ENCODE peak calls at places on chromosomes 13 and 19, in eight cellular contexts. I is CD8-positive, alpha-beta T cell; G is tibial nerve; O is A549; U is psoas muscle; C is upper lobe of left lung; F is HCT116; S is cardiac muscle cell. L is an unnamed sample. For H3K4me1, the result is how much of the 10 kb centered on the place peaks cover.

GRCh38 chr13:34926513-34926912 is 15.6 kb upstream of the NBEA start:
- DNase-seq in I (no peak), G (no peak), O (peak), U (no peak), C (no peak), F (no peak), S (peak), L (no peak)

GRCh38 chr19:35915508-35915907 is 7.4 kb upstream of the TYROBP start:
- DNase-seq in I (no peak), G (no peak), O (no peak), U (no peak), C (no peak), F (no peak), S (no peak), L (no peak)

GRCh38 chr19:15315101-15315500 is 17.2 kb downstream of the BRD4 start:
- DNase-seq in I (no peak), G (no peak), O (no peak), U (no peak), C (no peak), F (no peak), S (no peak), L (peak)

GRCh38 chr13:101612736-101613135 is 160.3 kb downstream of the ITGBL1 start:
- DNase-seq in I (no peak), G (no peak), O (no peak), U (no peak), C (no peak), F (no peak), S (no peak), L (no peak)

GRCh38 chr19:46834121-46834520 is 16.5 kb downstream of the AP2S1 start:
- DNase-seq in I (no peak), G (no peak), O (no peak), U (no peak), C (no peak), F (no peak), S (no peak), L (no peak)

GRCh38 chr19:19352823-19353222 is 32.2 kb downstream of the MAU2 start:
- DNase-seq in I (no peak), G (no peak), O (no peak), U (no peak), C (no peak), F (no peak), S (no peak), L (no peak)

GRCh38 chr13:41500501-41500900 is 43.2 kb downstream of the RGCC start:
- DNase-seq in I (no peak), G (no peak), O (no peak), U (no peak), C (peak), F (no peak), S (no peak), L (no peak)

GRCh38 chr19:47509170-47509847 is 5.6 kb downstream of the NAPA start:
- DNase-seq in I (no peak), G (no peak), O (no peak), U (no peak), C (no peak), F (no peak), S (no peak), L (no peak)

GRCh38 chr13:110351636-110352420 is 44.7 kb downstream of the COL4A2 start:
- DNase-seq in I (no peak), G (no peak), O (no peak), U (no peak), C (no peak), F (no peak), S (no peak), L (no peak)

GRCh38 chr13:46378411-46378810 is 8.6 kb downstream of the RUBCNL start:
- DNase-seq in I (no peak), G (no peak), O (no peak), U (no peak), C (no peak), F (no peak), S (no peak), L (no peak)

GRCh38 chr13:78589206-78589605 is 14.1 kb downstream of the POU4F1 start:
- DNase-seq in I (no peak), G (no peak), O (no peak), U (no peak), C (no peak), F (no peak), S (peak), L (no peak)

GRCh38 chr13:21043898-21044297 is 17.5 kb downstream of the LATS2 start:
- DNase-seq in I (no peak), G (no peak), O (no peak), U (no peak), C (no peak), F (no peak), S (peak), L (no peak)

GRCh38 chr13:40464349-40464748 is 202.1 kb downstream of the FOXO1 start:
- DNase-seq in I (no peak), G (no peak), O (no peak), U (no peak), C (no peak), F (no peak), S (no peak), L (no peak)

GRCh38 chr13:48403151-48403631 is 9.7 kb downstream of the LPAR6 start:
- DNase-seq in I (no peak), G (no peak), O (no peak), U (no peak), C (no peak), F (no peak), S (no peak), L (no peak)

GRCh38 chr13:40031031-40031430 is 375.6 kb downstream of the COG6 start:
- DNase-seq in I (no peak), G (no peak), O (no peak), U (no peak), C (no peak), F (no peak), S (no peak), L (no peak)

GRCh38 chr13:95128045-95128643 is 173.1 kb downstream of the ABCC4 start:
- DNase-seq in I (no peak), G (no peak), O (peak), U (no peak), C (no peak), F (no peak), S (no peak), L (no peak)

GRCh38 chr13:73244486-73244885 is 185.7 kb downstream of the KLF5 start:
- DNase-seq in I (no peak), G (no peak), O (no peak), U (no peak), C (no peak), F (no peak), S (no peak), L (no peak)

GRCh38 chr13:104949840-104950805 is 1585.3 kb downstream of the EFNB2 start:
- DNase-seq in I (no peak), G (peak), O (no peak), U (no peak), C (no peak), F (no peak), S (no peak), L (no peak)

GRCh38 chr13:22198001-22198400 is 527.1 kb downstream of the FGF9 start:
- DNase-seq in I (no peak), G (peak), O (no peak), U (no peak), C (no peak), F (no peak), S (no peak), L (no peak)

GRCh38 chr13:40401911-40402776 is 264.3 kb downstream of the FOXO1 start:
- DNase-seq in I (no peak), G (peak), O (peak), U (peak), C (no peak), F (peak), S (no peak), L (peak)

GRCh38 chr13:110662105-110662504 is 43.8 kb downstream of the CARS2 start:
- DNase-seq in I (no peak), G (no peak), O (no peak), U (no peak), C (peak), F (no peak), S (no peak), L (no peak)

GRCh38 chr19:18107235-18108083 is 9.9 kb downstream of the MAST3 start:
- DNase-seq in I (no peak), G (no peak), O (no peak), U (no peak), C (no peak), F (no peak), S (no peak), L (no peak)

GRCh38 chr19:49333426-49334288 is 1.5 kb upstream of the CD37 start:
- DNase-seq in I (peak), G (no peak), O (no peak), U (no peak), C (peak), F (no peak), S (no peak), L (peak)

GRCh38 chr13:37715606-37716015 is 117.0 kb upstream of the POSTN start:
- DNase-seq in I (no peak), G (no peak), O (peak), U (no peak), C (no peak), F (no peak), S (no peak), L (no peak)

GRCh38 chr19:55670280-55671053 is 4.6 kb upstream of the EPN1 start:
- DNase-seq in I (no peak), G (no peak), O (peak), U (no peak), C (peak), F (no peak), S (no peak), L (no peak)

GRCh38 chr13:33723772-33724435 is 94.0 kb upstream of the RFC3 start:
- DNase-seq in I (peak), G (peak), O (peak), U (peak), C (no peak), F (peak), S (peak), L (peak)

GRCh38 chr13:90723381-90723780 is 624.1 kb upstream of the MIR17HG start:
- DNase-seq in I (no peak), G (no peak), O (no peak), U (no peak), C (no peak), F (no peak), S (no peak), L (no peak)

GRCh38 chr13:26508885-26509284 is 48.6 kb upstream of the WASF3 start:
- DNase-seq in I (no peak), G (peak), O (peak), U (peak), C (no peak), F (no peak), S (no peak), L (no peak)

GRCh38 chr19:39363909-39364457 is 21.8 kb downstream of the SAMD4B start:
- DNase-seq in I (no peak), G (peak), O (no peak), U (peak), C (no peak), F (no peak), S (no peak), L (peak)

DNA sequence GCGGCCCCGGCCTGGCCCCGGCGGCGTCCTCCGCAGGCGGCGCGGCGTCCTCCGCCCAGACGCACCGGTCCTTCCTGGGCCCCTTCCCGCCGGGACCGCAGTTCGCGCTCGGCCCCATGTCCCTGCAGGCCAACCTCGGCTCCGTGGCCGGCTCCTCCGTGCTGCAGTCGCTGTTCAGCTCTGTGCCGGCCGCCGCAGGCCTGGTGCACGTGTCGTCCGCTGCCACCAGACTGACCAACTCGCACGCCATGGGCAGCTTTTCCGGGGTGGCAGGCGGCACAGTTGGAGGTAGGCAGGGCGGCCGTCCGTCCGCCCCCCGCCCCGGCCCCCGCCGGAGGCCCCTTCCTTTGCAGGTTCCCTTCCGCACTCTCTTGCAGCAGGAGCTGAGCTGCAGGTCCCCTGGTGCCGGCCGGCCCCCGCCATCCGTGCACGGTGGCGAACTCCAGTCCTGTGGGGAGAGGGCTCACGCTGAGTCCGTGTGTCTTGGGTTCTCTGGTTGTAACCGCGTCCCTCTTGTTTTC is 9.2 kb downstream of the PLEKHJ1 start:
- DNase-seq in I (no peak), G (no peak), O (no peak), U (no peak), C (peak), F (no peak), S (no peak), L (no peak)
- H3K4me3 ChIP-seq in I (no peak), G (no peak), O (no peak), U (no peak), C (no peak), F (no peak), S (no peak), L (no peak)

GRCh38 chr19:3194063-3194702 is 8.5 kb downstream of the NCLN start:
- DNase-seq in I (no peak), G (no peak), O (no peak), U (no peak), C (no peak), F (no peak), S (no peak), L (no peak)
- H3K4me1 ChIP-seq in I (under half), G (under half), O (under half), U (under half), C (under half), F (under half), S (under half), L (under half)

GRCh38 chr19:33906578-33907335 is 110.1 kb downstream of the KCTD15 start:
- DNase-seq in I (no peak), G (no peak), O (peak), U (no peak), C (peak), F (no peak), S (no peak), L (peak)
- H3K27ac ChIP-seq in I (no peak), G (peak), O (peak), U (peak), C (peak), F (peak), S (no peak), L (peak)

GRCh38 chr19:3607398-3608078 is 863 bp upstream of the TBXA2R start:
- DNase-seq in I (no peak), G (no peak), O (no peak), U (peak), C (no peak), F (no peak), S (no peak), L (no peak)
- H3K4me3 ChIP-seq in I (no peak), G (peak), O (peak), U (peak), C (no peak), F (peak), S (no peak), L (peak)

GRCh38 chr19:11421607-11422098 is 2.5 kb upstream of the RGL3 start:
- DNase-seq in I (no peak), G (no peak), O (peak), U (peak), C (peak), F (no peak), S (peak), L (peak)

GRCh38 chr19:11422163-11423068 is 3.3 kb upstream of the RGL3 start:
- DNase-seq in I (peak), G (peak), O (peak), U (peak), C (peak), F (no peak), S (peak), L (peak)

GRCh38 chr19:11418518-11419506 is at the start of gene RGL3:
- DNase-seq in I (no peak), G (no peak), O (no peak), U (peak), C (peak), F (no peak), S (peak), L (peak)

GRCh38 chr19:11420894-11421606 is 1.9 kb upstream of the RGL3 start:
- DNase-seq in I (no peak), G (no peak), O (no peak), U (peak), C (no peak), F (no peak), S (no peak), L (no peak)

GRCh38 chr19:11420429-11420893 is 1.3 kb upstream of the RGL3 start:
- DNase-seq in I (no peak), G (peak), O (no peak), U (peak), C (peak), F (no peak), S (peak), L (no peak)
- H3K4me1 ChIP-seq in I (under half), G (under half), O (under half), U (under half), C (under half), F (under half), S (under half), L (under half)